ENCODE peak calls at places on chromosomes 7 and 10, in five cellular contexts. D is NCI-H82; B is GM23248; Z is stimulated activated CD4-positive, alpha-beta T cell treated with anti-CD3 and anti-CD28 coated beads, Interleukin-12 subunit alpha, Interleukin-12 subunit beta, amount 100 ng/mL, for 24 hours; L is EL. G is an unnamed sample.

GRCh38 chr7:50826371-50827172 is 43.9 kb upstream of the GRB10 start:
- DNase-seq in D (no peak), B (peak), Z (peak), L (peak), G (peak)

GRCh38 chr10:94631077-94631476 is 52.5 kb upstream of the CYP2C18 start:
- DNase-seq in D (no peak), B (no peak), Z (no peak), L (no peak), G (no peak)

GRCh38 chr10:111335826-111336225 is 259.0 kb downstream of the ADRA2A start:
- DNase-seq in D (no peak), B (no peak), Z (no peak), L (no peak), G (no peak)

GRCh38 chr7:50092579-50093411 is at the start of gene ZPBP:
- DNase-seq in D (peak), B (peak), Z (peak), L (peak), G (peak)

GRCh38 chr7:31690892-31691291 is 3.9 kb downstream of the PPP1R17 start:
- DNase-seq in D (peak), B (no peak), Z (no peak), L (no peak), G (no peak)

GRCh38 chr10:132373241-132373955 is 23.6 kb upstream of the PWWP2B start:
- DNase-seq in D (no peak), B (no peak), Z (no peak), L (no peak), G (no peak)

GRCh38 chr10:31422634-31423033 is 103.6 kb downstream of the ZEB1 start:
- DNase-seq in D (no peak), B (no peak), Z (no peak), L (no peak), G (no peak)

GRCh38 chr10:91598211-91598981 is 34.5 kb downstream of the PPP1R3C start:
- DNase-seq in D (no peak), B (peak), Z (no peak), L (peak), G (peak)

GRCh38 chr10:16902606-16903005 is 85.4 kb upstream of the RSU1 start:
- DNase-seq in D (no peak), B (no peak), Z (no peak), L (no peak), G (no peak)

GRCh38 chr10:123009105-123009805 is 449 bp downstream of the ACADSB start:
- DNase-seq in D (peak), B (peak), Z (peak), L (peak), G (no peak)

GRCh38 chr7:45582868-45583277 is 8.7 kb downstream of the ADCY1 start:
- DNase-seq in D (peak), B (no peak), Z (no peak), L (no peak), G (no peak)

GRCh38 chr10:31623466-31623865 is 304.4 kb downstream of the ZEB1 start:
- DNase-seq in D (no peak), B (peak), Z (no peak), L (peak), G (no peak)

GRCh38 chr7:149444260-149444659 is 16.6 kb downstream of the ZNF777 start:
- DNase-seq in D (no peak), B (no peak), Z (no peak), L (no peak), G (no peak)

GRCh38 chr7:22604246-22604645 is 104.3 kb upstream of the STEAP1B start:
- DNase-seq in D (no peak), B (no peak), Z (no peak), L (no peak), G (no peak)

GRCh38 chr10:593016-593415 is 96.5 kb downstream of the DIP2C start:
- DNase-seq in D (no peak), B (no peak), Z (no peak), L (no peak), G (no peak)

GRCh38 chr10:132536241-132536963 is 1.2 kb upstream of the INPP5A start:
- DNase-seq in D (no peak), B (no peak), Z (no peak), L (no peak), G (no peak)

GRCh38 chr10:72049969-72050781 is 38.2 kb downstream of the SPOCK2 start:
- DNase-seq in D (peak), B (peak), Z (no peak), L (no peak), G (no peak)

G was measured in epithelial cell of esophagus.